ENCODE peak calls at places on chromosome 16, in five cellular contexts. One of them, this sample, is unnamed.

GRCh38 chr16:12458591-12459400 is 344.9 kb downstream of the CPPED1 start:
- DNase-seq in HFF-Myc: no peak
- DNase-seq in breast epithelium: no peak
- DNase-seq in GM23338: no peak
- DNase-seq in neural progenitor cell: no peak
- DNase-seq in this sample: no peak

GRCh38 chr16:79047337-79047736 is 553.2 kb downstream of the MAF start:
- DNase-seq in HFF-Myc: no peak
- DNase-seq in breast epithelium: no peak
- DNase-seq in GM23338: peak
- DNase-seq in neural progenitor cell: no peak
- DNase-seq in this sample: no peak

GRCh38 chr16:49276646-49277385 is 4.8 kb downstream of the CBLN1 start:
- DNase-seq in HFF-Myc: no peak
- DNase-seq in breast epithelium: no peak
- DNase-seq in GM23338: peak
- DNase-seq in neural progenitor cell: peak
- DNase-seq in this sample: no peak

GRCh38 chr16:9854665-9855064 is 327.6 kb downstream of the GRIN2A start:
- DNase-seq in HFF-Myc: no peak
- DNase-seq in breast epithelium: no peak
- DNase-seq in GM23338: no peak
- DNase-seq in neural progenitor cell: no peak
- DNase-seq in this sample: no peak

GRCh38 chr16:69610356-69610755 is 44.6 kb downstream of the NFAT5 start:
- DNase-seq in HFF-Myc: no peak
- DNase-seq in breast epithelium: no peak
- DNase-seq in GM23338: peak
- DNase-seq in neural progenitor cell: peak
- DNase-seq in this sample: no peak

GRCh38 chr16:54136276-54136625 is 150.3 kb downstream of the IRX3 start:
- DNase-seq in HFF-Myc: no peak
- DNase-seq in breast epithelium: no peak
- DNase-seq in GM23338: no peak
- DNase-seq in neural progenitor cell: no peak
- DNase-seq in this sample: no peak

GRCh38 chr16:56609463-56609921 is 1.1 kb downstream of the MT2A start:
- DNase-seq in HFF-Myc: no peak
- DNase-seq in breast epithelium: peak
- DNase-seq in GM23338: no peak
- DNase-seq in neural progenitor cell: peak
- DNase-seq in this sample: peak

GRCh38 chr16:87823146-87823929 is 46.0 kb downstream of the SLC7A5 start:
- DNase-seq in HFF-Myc: no peak
- DNase-seq in breast epithelium: no peak
- DNase-seq in GM23338: no peak
- DNase-seq in neural progenitor cell: peak
- DNase-seq in this sample: no peak

GRCh38 chr16:27208809-27209208 is 5.5 kb downstream of the KDM8 start:
- DNase-seq in HFF-Myc: no peak
- DNase-seq in breast epithelium: no peak
- DNase-seq in GM23338: no peak
- DNase-seq in neural progenitor cell: no peak
- DNase-seq in this sample: no peak

GRCh38 chr16:66286527-66286926 is 80.0 kb upstream of the CDH5 start:
- DNase-seq in HFF-Myc: no peak
- DNase-seq in breast epithelium: no peak
- DNase-seq in GM23338: no peak
- DNase-seq in neural progenitor cell: no peak
- DNase-seq in this sample: no peak

GRCh38 chr16:25256821-25257503 is 683 bp downstream of the ZKSCAN2 start:
- DNase-seq in HFF-Myc: no peak
- DNase-seq in breast epithelium: no peak
- DNase-seq in GM23338: peak
- DNase-seq in neural progenitor cell: peak
- DNase-seq in this sample: no peak

GRCh38 chr16:53893731-53894435 is 189.9 kb downstream of the FTO start:
- DNase-seq in HFF-Myc: peak
- DNase-seq in breast epithelium: peak
- DNase-seq in GM23338: no peak
- DNase-seq in neural progenitor cell: no peak
- DNase-seq in this sample: peak

DNA sequence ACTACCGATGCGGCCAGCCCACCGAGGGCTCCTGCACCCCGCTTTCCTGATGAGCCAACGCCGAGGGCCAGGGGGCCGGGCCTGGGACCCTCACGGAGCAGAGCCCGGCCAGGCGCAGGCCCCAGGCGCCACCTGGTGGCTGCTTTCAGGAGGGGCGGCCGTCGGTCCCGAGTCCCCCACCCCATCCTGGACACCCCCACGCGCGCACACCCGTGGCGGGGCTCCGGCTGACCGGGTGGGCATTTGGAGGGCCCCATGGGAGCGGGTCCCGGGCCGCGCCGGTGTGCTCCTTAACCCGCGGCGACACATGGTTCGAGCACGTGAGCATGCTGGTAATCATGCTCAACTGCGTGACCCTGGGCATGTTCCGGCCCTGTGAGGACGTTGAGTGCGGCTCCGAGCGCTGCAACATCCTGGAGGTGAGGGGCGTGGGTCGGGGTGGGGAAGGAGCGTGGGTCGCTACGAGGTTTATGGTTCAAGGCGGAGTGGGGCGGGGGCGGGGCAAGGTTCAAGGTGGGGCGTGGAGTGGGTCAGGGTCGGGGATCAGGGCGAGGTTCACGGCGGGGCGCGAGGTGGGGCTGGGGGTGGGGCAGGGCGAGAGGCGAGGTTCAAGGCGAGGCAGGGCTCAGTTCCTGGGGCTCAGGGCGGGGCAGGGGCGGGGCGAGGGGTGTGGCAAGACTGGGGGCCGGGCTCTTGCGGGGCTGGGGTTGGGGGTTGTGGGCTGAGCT is 30.2 kb downstream of the TPSG1 start:
- DNase-seq in HFF-Myc: no peak
- DNase-seq in breast epithelium: no peak
- DNase-seq in GM23338: peak
- DNase-seq in neural progenitor cell: peak
- DNase-seq in this sample: no peak
- TF ChIP-seq CTCF in HFF-Myc: peak
- TF ChIP-seq CTCF in breast epithelium: no peak
- TF ChIP-seq CTCF in GM23338: peak
- TF ChIP-seq CTCF in neural progenitor cell: peak
- TF ChIP-seq CTCF in this sample: peak

GRCh38 chr16:68086860-68087268 is 1.7 kb downstream of the NFATC3 start:
- DNase-seq in HFF-Myc: no peak
- DNase-seq in breast epithelium: no peak
- DNase-seq in GM23338: no peak
- DNase-seq in neural progenitor cell: no peak
- DNase-seq in this sample: no peak

GRCh38 chr16:68089067-68089466 is 3.9 kb downstream of the NFATC3 start:
- DNase-seq in HFF-Myc: no peak
- DNase-seq in breast epithelium: no peak
- DNase-seq in GM23338: no peak
- DNase-seq in neural progenitor cell: no peak
- DNase-seq in this sample: no peak

GRCh38 chr16:68090109-68090508 is 4.9 kb downstream of the NFATC3 start:
- DNase-seq in HFF-Myc: no peak
- DNase-seq in breast epithelium: no peak
- DNase-seq in GM23338: no peak
- DNase-seq in neural progenitor cell: no peak
- DNase-seq in this sample: no peak

GRCh38 chr16:68087688-68088087 is 2.5 kb downstream of the NFATC3 start:
- DNase-seq in HFF-Myc: no peak
- DNase-seq in breast epithelium: no peak
- DNase-seq in GM23338: no peak
- DNase-seq in neural progenitor cell: no peak
- DNase-seq in this sample: no peak

DNA sequence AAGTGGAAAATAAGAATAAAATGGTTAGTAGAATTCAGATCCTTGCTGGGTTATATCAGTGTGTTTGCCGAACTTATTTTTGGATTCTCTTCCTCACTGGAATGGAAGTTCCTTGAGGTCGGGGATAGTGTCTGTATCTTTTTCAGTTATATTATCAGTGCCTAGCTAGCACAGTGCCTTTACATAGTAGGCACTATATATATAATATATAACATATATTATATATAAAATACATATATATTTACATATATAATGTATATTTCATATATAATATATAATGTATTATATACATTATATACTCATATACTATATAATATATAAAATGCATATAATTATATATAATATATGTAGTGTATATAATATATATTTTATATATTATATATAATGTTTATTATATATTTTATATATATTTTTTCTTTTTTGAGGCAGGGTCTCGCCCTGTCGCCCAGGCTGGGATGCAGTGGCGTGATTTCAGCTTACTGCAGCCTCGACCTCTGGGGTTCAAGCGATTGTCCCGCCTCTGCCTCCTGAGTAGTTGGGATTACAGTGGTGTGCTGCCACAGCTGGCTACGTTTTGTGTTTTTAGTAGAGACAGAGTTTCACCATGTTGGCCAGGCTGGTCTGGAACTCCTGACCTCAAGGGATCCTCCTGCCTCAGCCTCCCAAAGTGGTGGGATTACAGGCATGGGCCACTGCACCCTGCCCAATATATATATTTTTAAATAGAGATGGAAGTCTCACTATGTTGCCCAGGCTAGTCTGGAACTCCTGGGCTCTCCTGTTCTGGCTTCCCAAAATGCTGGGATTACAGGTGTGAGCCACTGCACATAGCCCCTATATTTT is 3.2 kb downstream of the NFATC3 start:
- DNase-seq in HFF-Myc: no peak
- DNase-seq in breast epithelium: no peak
- DNase-seq in GM23338: no peak
- DNase-seq in neural progenitor cell: no peak
- DNase-seq in this sample: no peak
- H3K4me3 ChIP-seq in HFF-Myc: no peak
- H3K4me3 ChIP-seq in breast epithelium: no peak
- H3K4me3 ChIP-seq in GM23338: no peak
- H3K4me3 ChIP-seq in neural progenitor cell: peak
- H3K4me3 ChIP-seq in this sample: no peak

GRCh38 chr16:80912651-80913050 is 94.0 kb downstream of the CMC2 start:
- DNase-seq in HFF-Myc: no peak
- DNase-seq in breast epithelium: no peak
- DNase-seq in GM23338: no peak
- DNase-seq in neural progenitor cell: no peak
- DNase-seq in this sample: no peak

GRCh38 chr16:80914379-80915078 is 92.2 kb downstream of the CMC2 start:
- DNase-seq in HFF-Myc: no peak
- DNase-seq in breast epithelium: no peak
- DNase-seq in GM23338: no peak
- DNase-seq in neural progenitor cell: no peak
- DNase-seq in this sample: no peak

GRCh38 chr16:80913397-80913796 is 93.3 kb downstream of the CMC2 start:
- DNase-seq in HFF-Myc: no peak
- DNase-seq in breast epithelium: no peak
- DNase-seq in GM23338: no peak
- DNase-seq in neural progenitor cell: no peak
- DNase-seq in this sample: no peak

GRCh38 chr16:80910434-80910833 is 96.3 kb downstream of the CMC2 start:
- DNase-seq in HFF-Myc: no peak
- DNase-seq in breast epithelium: no peak
- DNase-seq in GM23338: no peak
- DNase-seq in neural progenitor cell: no peak
- DNase-seq in this sample: no peak

DNA sequence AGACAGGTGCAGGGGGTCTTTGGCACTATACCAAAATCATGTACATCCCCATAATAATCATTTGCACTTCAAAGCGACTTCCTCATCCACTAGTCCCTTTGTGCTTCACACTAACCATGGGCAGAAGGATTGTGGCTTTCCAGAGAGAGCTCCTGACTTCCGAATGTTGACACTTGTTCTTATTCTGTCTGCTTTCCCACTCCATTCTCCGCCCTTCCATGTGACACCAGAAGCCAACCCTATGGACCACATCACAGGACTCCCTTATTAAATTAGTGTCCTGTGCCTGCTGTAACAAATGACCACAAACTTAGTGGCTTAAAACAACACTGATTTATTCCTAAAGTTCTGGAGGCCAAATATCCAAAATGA is 91.6 kb downstream of the CMC2 start:
- DNase-seq in HFF-Myc: no peak
- DNase-seq in breast epithelium: no peak
- DNase-seq in GM23338: no peak
- DNase-seq in neural progenitor cell: no peak
- DNase-seq in this sample: no peak
- TF ChIP-seq CTCF in HFF-Myc: no peak
- TF ChIP-seq CTCF in breast epithelium: no peak
- TF ChIP-seq CTCF in GM23338: no peak
- TF ChIP-seq CTCF in neural progenitor cell: no peak
- TF ChIP-seq CTCF in this sample: no peak

GRCh38 chr16:28880955-28881354 is 2.7 kb downstream of the ATP2A1 start:
- DNase-seq in HFF-Myc: no peak
- DNase-seq in breast epithelium: no peak
- DNase-seq in GM23338: no peak
- DNase-seq in neural progenitor cell: no peak
- DNase-seq in this sample: no peak

GRCh38 chr16:28882476-28883180 is 4.3 kb downstream of the ATP2A1 start:
- DNase-seq in HFF-Myc: no peak
- DNase-seq in breast epithelium: no peak
- DNase-seq in GM23338: peak
- DNase-seq in neural progenitor cell: no peak
- DNase-seq in this sample: no peak

GRCh38 chr16:28879841-28880588 is 1.7 kb downstream of the ATP2A1 start:
- DNase-seq in HFF-Myc: peak
- DNase-seq in breast epithelium: peak
- DNase-seq in GM23338: peak
- DNase-seq in neural progenitor cell: peak
- DNase-seq in this sample: peak

GRCh38 chr16:28879261-28879840 is 1.1 kb downstream of the ATP2A1 start:
- DNase-seq in HFF-Myc: no peak
- DNase-seq in breast epithelium: no peak
- DNase-seq in GM23338: no peak
- DNase-seq in neural progenitor cell: peak
- DNase-seq in this sample: no peak

GRCh38 chr16:28880589-28880915 is 2.3 kb downstream of the ATP2A1 start:
- DNase-seq in HFF-Myc: no peak
- DNase-seq in breast epithelium: no peak
- DNase-seq in GM23338: no peak
- DNase-seq in neural progenitor cell: no peak
- DNase-seq in this sample: no peak
- H3K4me3 ChIP-seq in HFF-Myc: no peak
- H3K4me3 ChIP-seq in breast epithelium: peak
- H3K4me3 ChIP-seq in GM23338: peak
- H3K4me3 ChIP-seq in neural progenitor cell: peak
- H3K4me3 ChIP-seq in this sample: no peak